ENCODE peak calls at places on chromosome 18, in five cellular contexts. One of them, this sample, is unnamed.

GRCh38 chr18:12839526-12840196 is 44.4 kb downstream of the PTPN2 start:
- DNase-seq in HCT116: no peak
- DNase-seq in ovary: no peak
- DNase-seq in body of pancreas: no peak
- DNase-seq in stomach: no peak
- DNase-seq in this sample: no peak

GRCh38 chr18:67318651-67319050 is 197.9 kb downstream of the DSEL start:
- DNase-seq in HCT116: no peak
- DNase-seq in ovary: no peak
- DNase-seq in body of pancreas: no peak
- DNase-seq in stomach: no peak
- DNase-seq in this sample: no peak

GRCh38 chr18:64119916-64120315 is 29.0 kb downstream of the LINC00305 start:
- DNase-seq in HCT116: no peak
- DNase-seq in ovary: no peak
- DNase-seq in body of pancreas: no peak
- DNase-seq in stomach: no peak
- DNase-seq in this sample: no peak

GRCh38 chr18:10169064-10169562 is 255.3 kb downstream of the VAPA start:
- DNase-seq in HCT116: no peak
- DNase-seq in ovary: no peak
- DNase-seq in body of pancreas: no peak
- DNase-seq in stomach: peak
- DNase-seq in this sample: peak

GRCh38 chr18:40258298-40258697 is 1696.7 kb upstream of the PIK3C3 start:
- DNase-seq in HCT116: no peak
- DNase-seq in ovary: no peak
- DNase-seq in body of pancreas: no peak
- DNase-seq in stomach: no peak
- DNase-seq in this sample: no peak

GRCh38 chr18:12939161-12939560 is 8.7 kb upstream of the SEH1L start:
- DNase-seq in HCT116: no peak
- DNase-seq in ovary: no peak
- DNase-seq in body of pancreas: no peak
- DNase-seq in stomach: no peak
- DNase-seq in this sample: no peak

GRCh38 chr18:40949138-40949949 is 1005.7 kb upstream of the PIK3C3 start:
- DNase-seq in HCT116: no peak
- DNase-seq in ovary: no peak
- DNase-seq in body of pancreas: no peak
- DNase-seq in stomach: no peak
- DNase-seq in this sample: no peak

GRCh38 chr18:58044370-58045264 is 591 bp downstream of the NEDD4L start:
- DNase-seq in HCT116: no peak
- DNase-seq in ovary: peak
- DNase-seq in body of pancreas: peak
- DNase-seq in stomach: peak
- DNase-seq in this sample: peak

GRCh38 chr18:32296851-32297250 is 107.0 kb downstream of the MEP1B start:
- DNase-seq in HCT116: no peak
- DNase-seq in ovary: no peak
- DNase-seq in body of pancreas: no peak
- DNase-seq in stomach: no peak
- DNase-seq in this sample: no peak

GRCh38 chr18:41113885-41114482 is 841.0 kb upstream of the PIK3C3 start:
- DNase-seq in HCT116: no peak
- DNase-seq in ovary: no peak
- DNase-seq in body of pancreas: no peak
- DNase-seq in stomach: no peak
- DNase-seq in this sample: no peak

GRCh38 chr18:41155025-41155424 is 800.0 kb upstream of the PIK3C3 start:
- DNase-seq in HCT116: no peak
- DNase-seq in ovary: no peak
- DNase-seq in body of pancreas: no peak
- DNase-seq in stomach: no peak
- DNase-seq in this sample: no peak

GRCh38 chr18:25005602-25006375 is 346.2 kb downstream of the ZNF521 start:
- DNase-seq in HCT116: no peak
- DNase-seq in ovary: no peak
- DNase-seq in body of pancreas: no peak
- DNase-seq in stomach: no peak
- DNase-seq in this sample: peak

GRCh38 chr18:36047521-36047920 is 19.8 kb downstream of the RPRD1A start:
- DNase-seq in HCT116: no peak
- DNase-seq in ovary: no peak
- DNase-seq in body of pancreas: no peak
- DNase-seq in stomach: no peak
- DNase-seq in this sample: no peak

GRCh38 chr18:69230204-69230603 is 170.5 kb upstream of the DOK6 start:
- DNase-seq in HCT116: no peak
- DNase-seq in ovary: no peak
- DNase-seq in body of pancreas: no peak
- DNase-seq in stomach: no peak
- DNase-seq in this sample: no peak

GRCh38 chr18:55031979-55032378 is 72.7 kb upstream of the CCDC68 start:
- DNase-seq in HCT116: no peak
- DNase-seq in ovary: no peak
- DNase-seq in body of pancreas: no peak
- DNase-seq in stomach: no peak
- DNase-seq in this sample: no peak

GRCh38 chr18:37554399-37554787 is 11.2 kb downstream of the CELF4 start:
- DNase-seq in HCT116: no peak
- DNase-seq in ovary: no peak
- DNase-seq in body of pancreas: no peak
- DNase-seq in stomach: no peak
- DNase-seq in this sample: no peak

GRCh38 chr18:79384151-79384807 is 11.5 kb upstream of the NFATC1 start:
- DNase-seq in HCT116: no peak
- DNase-seq in ovary: no peak
- DNase-seq in body of pancreas: no peak
- DNase-seq in stomach: no peak
- DNase-seq in this sample: no peak

GRCh38 chr18:22169011-22169888 is at the start of gene GATA6:
- DNase-seq in HCT116: peak
- DNase-seq in ovary: peak
- DNase-seq in body of pancreas: peak
- DNase-seq in stomach: peak
- DNase-seq in this sample: peak
- TF ChIP-seq CTCF in HCT116: peak
- TF ChIP-seq CTCF in ovary: peak
- TF ChIP-seq CTCF in body of pancreas: peak
- TF ChIP-seq CTCF in stomach: no peak
- TF ChIP-seq CTCF in this sample: no peak

GRCh38 chr18:45938488-45938935 is 28.6 kb downstream of the EPG5 start:
- DNase-seq in HCT116: no peak
- DNase-seq in ovary: no peak
- DNase-seq in body of pancreas: no peak
- DNase-seq in stomach: no peak
- DNase-seq in this sample: no peak
- H3K4me3 ChIP-seq in HCT116: no peak
- H3K4me3 ChIP-seq in ovary: no peak
- H3K4me3 ChIP-seq in body of pancreas: no peak
- H3K4me3 ChIP-seq in stomach: no peak
- H3K4me3 ChIP-seq in this sample: no peak

GRCh38 chr18:77115461-77115907 is 17.1 kb downstream of the MBP start:
- DNase-seq in HCT116: no peak
- DNase-seq in ovary: no peak
- DNase-seq in body of pancreas: no peak
- DNase-seq in stomach: no peak
- DNase-seq in this sample: peak

GRCh38 chr18:77118256-77119090 is 14.1 kb downstream of the MBP start:
- DNase-seq in HCT116: no peak
- DNase-seq in ovary: no peak
- DNase-seq in body of pancreas: no peak
- DNase-seq in stomach: no peak
- DNase-seq in this sample: peak

GRCh38 chr18:77116201-77117080 is 16.1 kb downstream of the MBP start:
- DNase-seq in HCT116: no peak
- DNase-seq in ovary: no peak
- DNase-seq in body of pancreas: no peak
- DNase-seq in stomach: no peak
- DNase-seq in this sample: no peak

GRCh38 chr18:77119851-77120491 is 12.6 kb downstream of the MBP start:
- DNase-seq in HCT116: no peak
- DNase-seq in ovary: no peak
- DNase-seq in body of pancreas: no peak
- DNase-seq in stomach: no peak
- DNase-seq in this sample: no peak

GRCh38 chr18:77119101-77119850 is 13.3 kb downstream of the MBP start:
- DNase-seq in HCT116: no peak
- DNase-seq in ovary: no peak
- DNase-seq in body of pancreas: no peak
- DNase-seq in stomach: no peak
- DNase-seq in this sample: peak
- TF ChIP-seq POLR2A in HCT116: no peak
- TF ChIP-seq POLR2A in ovary: no peak
- TF ChIP-seq POLR2A in body of pancreas: no peak
- TF ChIP-seq POLR2A in stomach: no peak
- TF ChIP-seq POLR2A in this sample: no peak

GRCh38 chr18:46393230-46393629 is 263.8 kb downstream of the LOXHD1 start:
- DNase-seq in HCT116: no peak
- DNase-seq in ovary: no peak
- DNase-seq in body of pancreas: no peak
- DNase-seq in stomach: no peak
- DNase-seq in this sample: no peak
- TF ChIP-seq CTCF in HCT116: peak
- TF ChIP-seq CTCF in ovary: no peak
- TF ChIP-seq CTCF in body of pancreas: no peak
- TF ChIP-seq CTCF in stomach: no peak
- TF ChIP-seq CTCF in this sample: no peak

DNA sequence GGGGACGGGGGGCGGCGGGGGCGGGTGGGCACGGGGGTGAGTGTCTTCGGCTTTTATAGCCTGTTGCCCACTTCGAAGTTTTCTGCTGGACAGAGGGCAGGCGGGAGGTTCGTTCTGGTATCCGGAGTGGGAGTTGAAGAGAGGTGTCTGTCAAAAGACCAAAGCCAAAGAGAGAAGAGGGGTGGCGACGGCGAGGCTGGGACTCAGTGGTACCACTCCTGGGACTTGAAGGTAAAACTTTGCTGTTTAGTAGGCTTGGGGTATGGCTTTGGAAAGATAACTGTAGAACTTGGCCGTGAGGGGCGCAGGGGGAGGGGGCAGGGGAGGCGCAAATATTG is 215.8 kb upstream of the DTNA start:
- DNase-seq in HCT116: no peak
- DNase-seq in ovary: no peak
- DNase-seq in body of pancreas: peak
- DNase-seq in stomach: no peak
- DNase-seq in this sample: no peak
- H3K4me3 ChIP-seq in HCT116: no peak
- H3K4me3 ChIP-seq in ovary: peak
- H3K4me3 ChIP-seq in body of pancreas: peak
- H3K4me3 ChIP-seq in stomach: peak
- H3K4me3 ChIP-seq in this sample: no peak

GRCh38 chr18:27206411-27206810 is 21.3 kb upstream of the CHST9 start:
- DNase-seq in HCT116: no peak
- DNase-seq in ovary: no peak
- DNase-seq in body of pancreas: no peak
- DNase-seq in stomach: no peak
- DNase-seq in this sample: no peak
- TF ChIP-seq POLR2A in HCT116: no peak
- TF ChIP-seq POLR2A in ovary: no peak
- TF ChIP-seq POLR2A in body of pancreas: no peak
- TF ChIP-seq POLR2A in stomach: no peak
- TF ChIP-seq POLR2A in this sample: no peak

This sample was measured in lower leg skin.